ENCODE peak calls at places on chromosomes 13 and 19, in ten cellular contexts. M is endodermal cell; N is ascending aorta; U is CD8-positive, alpha-beta T cell; O is AG10803; R is left ventricle myocardium inferior; D is heart right ventricle; L is CD4-positive, CD25-positive, alpha-beta regulatory T cell; T is brain microvascular endothelial cell; V is small intestine. I is an unnamed sample.

GRCh38 chr13:92843549-92843948 is 383.1 kb upstream of the GPC6 start:
- DNase-seq in V (no peak), T (no peak), L (no peak), M (no peak), D (no peak), N (no peak), U (no peak), R (no peak), O (peak), I (peak)

GRCh38 chr13:74886496-74886895 is 595.5 kb downstream of the TBC1D4 start:
- DNase-seq in L (no peak), N (no peak), T (no peak), R (no peak), M (no peak), V (no peak), D (no peak), U (no peak), O (peak), I (peak)

GRCh38 chr13:51714663-51715168 is 89.2 kb downstream of the DHRS12 start:
- DNase-seq in D (no peak), U (no peak), T (peak), O (peak), R (no peak), L (no peak), N (no peak), V (no peak), M (no peak), I (no peak)

GRCh38 chr13:58843567-58843966 is 1212.0 kb downstream of the PCDH17 start:
- DNase-seq in L (no peak), V (no peak), R (no peak), M (peak), N (no peak), O (no peak), T (no peak), D (no peak), U (no peak), I (no peak)

GRCh38 chr19:46115396-46116109 is 8.9 kb downstream of the IGFL3 start:
- DNase-seq in U (no peak), L (peak), V (no peak), T (peak), O (peak), R (no peak), D (no peak), N (no peak), M (no peak), I (peak)

GRCh38 chr13:113299951-113300350 is 2.9 kb downstream of the LAMP1 start:
- DNase-seq in V (peak), N (no peak), T (no peak), D (no peak), L (no peak), O (no peak), R (no peak), M (no peak), U (no peak), I (peak)

GRCh38 chr13:95112883-95113282 is 188.4 kb downstream of the ABCC4 start:
- DNase-seq in L (no peak), D (no peak), T (no peak), O (no peak), R (no peak), V (no peak), N (no peak), M (no peak), U (no peak), I (no peak)

GRCh38 chr19:33770107-33770506 is 26.6 kb upstream of the KCTD15 start:
- DNase-seq in M (no peak), U (no peak), D (no peak), L (no peak), T (no peak), R (no peak), N (no peak), O (no peak), V (no peak), I (no peak)

GRCh38 chr13:53743906-53744305 is 715.3 kb downstream of the OLFM4 start:
- DNase-seq in T (no peak), M (peak), N (no peak), L (no peak), R (no peak), O (no peak), V (no peak), U (no peak), D (no peak), I (no peak)

GRCh38 chr13:79799466-79799865 is 318.5 kb downstream of the NDFIP2 start:
- DNase-seq in N (no peak), R (no peak), D (no peak), L (no peak), O (peak), M (no peak), U (no peak), V (no peak), T (no peak), I (peak)

GRCh38 chr13:36548129-36548528 is 115.8 kb downstream of the CCNA1 start:
- DNase-seq in T (no peak), N (no peak), U (no peak), R (peak), D (peak), V (no peak), M (no peak), O (no peak), L (no peak), I (no peak)

GRCh38 chr13:109256866-109257760 is 529.3 kb downstream of the IRS2 start:
- DNase-seq in D (no peak), R (no peak), U (no peak), M (no peak), N (no peak), L (no peak), T (peak), O (peak), V (no peak), I (peak)

GRCh38 chr13:98406971-98407370 is 169.9 kb downstream of the STK24 start:
- DNase-seq in M (no peak), N (no peak), L (no peak), D (no peak), O (no peak), T (no peak), R (no peak), V (no peak), U (no peak), I (no peak)

GRCh38 chr19:8877854-8878705 is 45.9 kb downstream of the MBD3L1 start:
- DNase-seq in R (no peak), D (no peak), V (no peak), N (no peak), O (no peak), M (peak), T (no peak), U (no peak), L (no peak), I (no peak)

GRCh38 chr19:44700547-44700946 is 1.6 kb downstream of the CEACAM16 start:
- DNase-seq in O (no peak), D (no peak), M (no peak), T (no peak), N (no peak), L (no peak), V (no peak), U (no peak), R (no peak), I (no peak)

GRCh38 chr13:42071667-42072419 is 23.4 kb downstream of the DGKH start:
- DNase-seq in L (no peak), U (no peak), V (peak), R (no peak), T (peak), M (no peak), N (no peak), D (no peak), O (no peak), I (peak)

GRCh38 chr19:13979224-13979623 is 26.9 kb downstream of the RFX1 start:
- DNase-seq in D (no peak), O (no peak), M (peak), L (no peak), T (no peak), U (no peak), V (no peak), R (no peak), N (no peak), I (no peak)

GRCh38 chr13:31543190-31543589 is 196.1 kb upstream of the RXFP2 start:
- DNase-seq in T (no peak), V (no peak), O (no peak), L (no peak), M (no peak), N (no peak), U (no peak), R (no peak), D (no peak), I (no peak)

GRCh38 chr13:111893607-111894443 is 173.1 kb upstream of the SOX1 start:
- DNase-seq in M (peak), R (no peak), O (no peak), N (no peak), T (no peak), U (no peak), V (no peak), D (no peak), L (no peak), I (no peak)

GRCh38 chr13:49690133-49690989 is 925 bp downstream of the EBPL start:
- DNase-seq in M (no peak), N (no peak), O (no peak), T (peak), D (no peak), U (no peak), V (peak), R (no peak), L (peak), I (peak)

GRCh38 chr13:31160857-31161582 is 684 bp downstream of the HSPH1 start:
- DNase-seq in N (no peak), D (peak), M (peak), T (peak), L (peak), R (peak), O (peak), U (peak), V (peak), I (peak)

GRCh38 chr19:709965-710714 is 1.4 kb downstream of the PALM start:
- DNase-seq in M (no peak), L (no peak), N (no peak), O (no peak), T (no peak), R (peak), U (no peak), V (no peak), D (peak), I (no peak)

GRCh38 chr19:342801-343421 is 1.7 kb downstream of the MIER2 start:
- DNase-seq in M (no peak), U (no peak), D (peak), T (peak), N (peak), O (peak), V (no peak), R (peak), L (no peak), I (peak)

GRCh38 chr13:30355405-30355741 is 48.0 kb upstream of the KATNAL1 start:
- DNase-seq in T (no peak), M (peak), R (no peak), V (no peak), L (peak), O (no peak), U (peak), N (no peak), D (peak), I (no peak)

GRCh38 chr13:20124303-20124702 is 36.5 kb downstream of the GJA3 start:
- DNase-seq in L (no peak), V (no peak), U (no peak), O (peak), T (no peak), D (no peak), R (no peak), N (no peak), M (peak), I (no peak)

GRCh38 chr13:20119960-20120359 is 40.9 kb downstream of the GJA3 start:
- DNase-seq in R (no peak), N (no peak), D (no peak), U (no peak), V (peak), M (no peak), L (no peak), T (no peak), O (no peak), I (no peak)

GRCh38 chr13:20118268-20119140 is 42.3 kb downstream of the GJA3 start:
- DNase-seq in M (peak), U (peak), V (peak), O (peak), D (peak), L (peak), N (no peak), R (peak), T (no peak), I (peak)

GRCh38 chr13:20125129-20125782 is 35.6 kb downstream of the GJA3 start:
- DNase-seq in T (peak), V (no peak), D (no peak), M (no peak), N (no peak), O (peak), R (no peak), L (no peak), U (no peak), I (peak)

DNA sequence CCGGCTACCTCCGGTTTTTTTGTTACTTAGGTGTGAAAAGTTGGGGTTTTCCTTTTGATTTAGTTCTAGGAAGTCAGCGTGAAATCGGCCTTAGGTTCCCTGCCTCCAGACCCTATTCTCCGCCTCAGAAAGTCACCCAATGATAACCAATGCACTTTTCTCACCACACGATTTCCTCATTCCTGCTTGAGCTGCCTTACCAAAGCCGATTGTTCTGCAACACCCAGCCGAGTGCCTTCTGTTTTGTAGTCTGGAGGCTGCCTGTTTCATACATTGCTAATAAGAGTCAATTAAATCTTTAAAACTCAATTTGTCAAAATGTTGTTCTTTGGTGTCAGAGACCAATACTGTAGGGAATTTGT is 39.7 kb downstream of the GJA3 start:
- DNase-seq in N (no peak), M (peak), D (no peak), V (peak), O (peak), T (no peak), R (no peak), L (peak), U (no peak), I (peak)
- H3K4me3 ChIP-seq in N (peak), M (no peak), D (no peak), V (peak), O (peak), T (no peak), R (peak), L (peak), U (no peak), I (peak)

GRCh38 chr19:55459551-55459949 is 1.9 kb downstream of the ISOC2 start:
- DNase-seq in V (no peak), U (no peak), L (no peak), M (no peak), R (no peak), N (no peak), D (no peak), O (no peak), T (no peak), I (no peak)

GRCh38 chr19:55461974-55462628 is 659 bp upstream of the ISOC2 start:
- DNase-seq in V (peak), M (no peak), L (no peak), U (no peak), T (no peak), O (no peak), R (no peak), D (no peak), N (no peak), I (no peak)

GRCh38 chr19:55461259-55461973 is at the start of gene ISOC2:
- DNase-seq in N (peak), V (peak), D (peak), T (peak), U (peak), M (peak), L (peak), R (peak), O (peak), I (peak)

GRCh38 chr19:55460670-55461258 is 678 bp downstream of the ISOC2 start:
- DNase-seq in V (peak), O (peak), R (peak), N (no peak), U (no peak), T (peak), D (peak), M (peak), L (peak), I (peak)

DNA sequence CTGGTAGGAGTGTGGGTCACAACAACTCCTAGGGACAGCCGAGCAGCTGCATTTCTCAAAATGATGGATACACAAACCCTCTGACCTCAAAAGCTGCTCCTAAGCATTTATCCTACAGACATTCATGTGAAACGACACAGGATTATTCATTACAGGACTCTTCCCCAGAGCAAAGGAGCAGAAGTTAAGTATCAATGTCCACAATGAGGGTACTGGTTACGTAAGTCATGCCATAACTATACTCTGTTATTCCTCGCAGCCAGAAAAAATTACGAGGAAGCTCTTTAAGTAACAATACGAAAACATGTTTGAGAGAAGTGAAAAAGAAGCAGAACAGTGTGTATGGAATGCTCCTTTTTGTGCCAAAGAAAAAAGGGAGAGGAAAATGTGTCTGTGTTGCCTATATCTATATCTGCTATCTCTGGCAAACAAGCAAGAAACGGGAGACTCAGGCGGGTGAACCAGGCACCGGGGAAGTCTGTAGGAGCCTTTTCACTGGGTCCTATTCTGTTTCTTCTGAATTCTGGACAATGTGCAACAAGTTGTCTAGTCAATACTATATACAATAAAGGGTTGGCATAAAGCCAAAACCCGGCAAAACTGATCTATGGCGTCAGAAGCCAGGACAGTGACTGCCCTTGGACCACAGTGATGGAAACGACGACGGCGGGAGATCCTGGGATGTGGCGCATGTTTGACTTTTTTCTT is 1.3 kb downstream of the ISOC2 start:
- DNase-seq in V (peak), D (no peak), U (no peak), M (no peak), R (no peak), O (no peak), T (no peak), N (no peak), L (no peak), I (peak)
- H3K4me3 ChIP-seq in V (no peak), D (peak), U (no peak), M (peak), R (peak), O (peak), T (peak), N (peak), L (no peak), I (peak)

DNA sequence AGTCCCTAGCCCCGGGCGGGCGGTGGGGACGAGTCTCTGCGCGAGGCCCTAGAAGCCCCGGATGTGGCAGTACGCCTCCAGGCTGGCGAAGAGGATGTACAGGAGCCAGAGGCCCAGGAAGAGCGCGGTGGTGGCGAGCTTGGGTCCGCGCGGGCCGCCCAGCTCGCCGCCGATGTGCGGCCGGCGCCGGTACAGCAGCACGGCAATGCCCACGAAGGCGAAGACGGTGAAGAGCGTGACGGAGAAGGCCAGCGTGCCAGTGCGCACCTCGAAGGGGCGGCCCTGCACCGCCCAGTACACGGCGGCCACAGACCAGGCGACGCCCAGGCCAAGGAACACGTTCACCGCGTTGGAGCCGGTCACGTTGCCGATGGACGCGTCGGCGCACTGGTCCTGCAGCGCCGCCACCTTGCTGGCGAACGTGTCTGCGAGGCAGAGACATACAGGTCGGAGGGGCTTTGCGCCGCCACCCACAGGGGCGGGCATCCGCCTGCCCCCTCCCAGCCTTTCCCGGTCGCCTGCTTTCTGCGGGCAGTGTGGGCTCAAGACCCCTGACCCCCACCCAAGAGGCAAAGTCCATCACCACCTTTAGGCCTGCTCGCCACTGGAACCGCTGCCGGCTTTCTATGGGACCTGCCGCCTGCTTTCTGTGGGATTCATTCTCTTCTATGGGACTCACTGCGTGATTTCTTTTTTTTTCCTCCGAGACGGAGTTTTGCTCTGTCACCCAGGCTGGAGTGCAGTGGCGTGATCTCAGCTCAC is 10.9 kb upstream of the MEIS3 start:
- DNase-seq in V (peak), M (peak), L (peak), D (no peak), R (no peak), O (peak), N (no peak), T (no peak), U (no peak), I (peak)
- H3K4me3 ChIP-seq in V (no peak), M (no peak), L (no peak), D (peak), R (peak), O (peak), N (peak), T (peak), U (no peak), I (peak)

DNA sequence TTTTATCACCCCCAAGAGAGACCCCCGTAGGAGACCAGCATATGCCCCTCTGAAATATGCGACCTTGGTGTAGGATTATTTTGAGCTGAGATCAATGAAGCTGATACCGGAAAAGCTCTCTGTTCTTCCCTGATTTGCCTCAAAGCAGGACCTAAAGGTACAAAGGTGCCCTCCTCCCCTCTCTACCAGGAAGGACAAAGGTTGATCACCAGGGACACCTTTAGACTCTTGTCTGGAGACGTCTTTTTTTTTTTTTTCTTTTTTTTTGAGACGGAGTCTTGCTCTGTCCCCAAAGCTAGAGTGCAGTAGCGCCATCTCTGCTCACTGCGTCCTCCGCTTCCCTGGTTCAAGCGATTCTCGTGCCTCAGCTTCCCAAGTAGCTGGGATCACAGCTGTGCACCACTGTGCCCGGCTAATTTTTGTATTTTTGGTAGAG is 792 bp upstream of the PEX11G start:
- DNase-seq in U (no peak), R (no peak), D (no peak), N (no peak), L (no peak), M (peak), V (peak), T (no peak), O (no peak), I (no peak)
- H3K4me3 ChIP-seq in U (peak), R (peak), D (peak), N (peak), L (peak), M (peak), V (no peak), T (no peak), O (no peak), I (no peak)

GRCh38 chr19:3433805-3434540 is 46.4 kb downstream of the SMIM24 start:
- DNase-seq in U (no peak), V (no peak), R (no peak), T (no peak), D (no peak), M (no peak), O (no peak), L (no peak), N (no peak), I (no peak)
- H3K4me3 ChIP-seq in U (peak), V (peak), R (peak), T (no peak), D (no peak), M (peak), O (no peak), L (peak), N (peak), I (no peak)

GRCh38 chr19:4524808-4525562 is 6.7 kb upstream of the PLIN4 start:
- DNase-seq in V (peak), N (no peak), U (peak), T (peak), M (peak), L (peak), R (peak), D (peak), O (peak), I (peak)
- H3K4me3 ChIP-seq in V (no peak), N (no peak), U (no peak), T (no peak), M (no peak), L (no peak), R (no peak), D (no peak), O (no peak), I (no peak)